ENCODE peak calls at places on chromosome 18, in ten cellular contexts. G is BE2C, M is choroid plexus epithelial cell, J is transverse colon, O is left ventricle myocardium inferior, D is GM12865, C is sigmoid colon, H is cardiac muscle cell, A is PC-3, Y is endodermal cell. L is an unnamed sample.

GRCh38 chr18:55988537-55988936 is 400.5 kb upstream of the TCF4 start:
- DNase-seq in H (no peak), G (no peak), O (no peak), M (peak; percentile 30), Y (no peak), C (no peak), J (no peak), D (no peak), A (no peak), L (no peak)

GRCh38 chr18:8254664-8255063 is 354.6 kb upstream of the RAB12 start:
- DNase-seq in Y (no peak), J (no peak), M (no peak), C (no peak), G (no peak), H (no peak), O (no peak), D (no peak), A (no peak), L (no peak)

GRCh38 chr18:4181882-4182568 is 273.1 kb downstream of the DLGAP1 start:
- DNase-seq in C (no peak), Y (peak; percentile 49), M (no peak), O (no peak), H (peak; percentile 38), D (peak; percentile 68), G (no peak), J (no peak), A (no peak), L (no peak)

GRCh38 chr18:10579079-10579867 is 53.4 kb downstream of the NAPG start:
- DNase-seq in M (peak; percentile 66), D (no peak), G (no peak), J (no peak), A (peak; percentile 80), C (no peak), H (no peak), O (no peak), Y (no peak), L (no peak)

GRCh38 chr18:9861933-9862332 is 23.8 kb upstream of the TXNDC2 start:
- DNase-seq in J (no peak), C (no peak), Y (no peak), D (peak; percentile 80), M (no peak), G (no peak), H (no peak), O (no peak), A (no peak), L (no peak)

GRCh38 chr18:14122099-14122498 is 10.1 kb downstream of the ZNF519 start:
- DNase-seq in M (no peak), G (no peak), C (no peak), A (no peak), Y (no peak), O (no peak), J (no peak), H (no peak), D (no peak), L (no peak)

GRCh38 chr18:49081511-49082146 is 130.9 kb upstream of the SMAD7 start:
- DNase-seq in A (no peak), Y (no peak), O (no peak), D (peak; percentile 30), G (no peak), H (no peak), M (peak; percentile 27), J (no peak), C (no peak), L (no peak)

GRCh38 chr18:59994357-59994756 is 94.6 kb downstream of the PMAIP1 start:
- DNase-seq in C (no peak), A (peak; percentile 53), J (no peak), O (no peak), Y (no peak), D (peak; percentile 56), G (peak; percentile 11), M (peak; percentile 45), H (peak; percentile 11), L (no peak)

GRCh38 chr18:8332286-8332685 is 277.0 kb upstream of the RAB12 start:
- DNase-seq in A (no peak), O (no peak), C (no peak), Y (no peak), M (peak; percentile 7), H (no peak), G (no peak), J (no peak), D (no peak), L (no peak)

GRCh38 chr18:3250237-3251107 is 2.9 kb downstream of the MYL12A start:
- DNase-seq in C (no peak), G (no peak), A (peak; percentile 75), D (peak; percentile 32), M (peak; percentile 84), Y (no peak), H (no peak), O (no peak), J (no peak), L (no peak)

GRCh38 chr18:9701604-9702324 is 6.3 kb upstream of the RAB31 start:
- DNase-seq in H (no peak), O (no peak), C (peak; percentile 63), Y (no peak), A (no peak), D (peak; percentile 43), J (no peak), G (no peak), M (no peak), L (no peak)

GRCh38 chr18:51603551-51603950 is 406.1 kb upstream of the MEX3C start:
- DNase-seq in A (no peak), J (no peak), H (peak; percentile 68), M (no peak), D (no peak), G (no peak), O (no peak), C (no peak), Y (no peak), L (no peak)

GRCh38 chr18:26407721-26408601 is 140.4 kb downstream of the KCTD1 start:
- DNase-seq in D (no peak), O (no peak), M (no peak), C (no peak), A (peak; percentile 17), H (no peak), J (no peak), Y (no peak), G (no peak), L (no peak)

GRCh38 chr18:71442830-71443229 is 1101.3 kb downstream of the CBLN2 start:
- DNase-seq in M (peak; percentile 50), O (no peak), D (no peak), H (no peak), G (peak; percentile 21), J (no peak), A (peak; percentile 44), C (no peak), Y (no peak), L (peak; percentile 4)

GRCh38 chr18:23826850-23827620 is 137.8 kb downstream of the LAMA3 start:
- DNase-seq in Y (no peak), J (no peak), D (no peak), C (no peak), G (no peak), O (no peak), A (no peak), H (no peak), M (no peak), L (no peak)

GRCh38 chr18:22290004-22290403 is 120.6 kb downstream of the GATA6 start:
- DNase-seq in O (no peak), H (no peak), A (no peak), J (no peak), C (no peak), G (no peak), D (no peak), Y (no peak), M (no peak), L (no peak)
- TF ChIP-seq CTCF in O (no peak), H (no peak), A (no peak), J (no peak), C (no peak), G (no peak), D (no peak), Y (no peak), M (no peak), L (no peak)

GRCh38 chr18:74935411-74935810 is 273.5 kb downstream of the PTGR3 start:
- DNase-seq in M (no peak), G (no peak), O (no peak), D (no peak), C (no peak), Y (no peak), A (peak; percentile 47), H (no peak), J (no peak), L (no peak)
- H3K4me3 ChIP-seq in M (no peak overlapping the region), G (no peak overlapping the region), O (no peak overlapping the region), D (no peak overlapping the region), C (no peak overlapping the region), Y (no peak overlapping the region), A (no peak overlapping the region), H (no peak overlapping the region), J (no peak overlapping the region), L (no peak overlapping the region)

GRCh38 chr18:63679820-63680606 is 18.3 kb upstream of the SERPINB3 start:
- DNase-seq in J (no peak), H (no peak), C (no peak), Y (no peak), D (no peak), M (no peak), O (no peak), A (no peak), G (no peak), L (no peak)

GRCh38 chr18:63677490-63678225 is 16.0 kb upstream of the SERPINB3 start:
- DNase-seq in C (no peak), J (no peak), Y (no peak), G (no peak), M (peak; percentile 49), D (no peak), A (peak; percentile 50), O (no peak), H (no peak), L (no peak)

GRCh38 chr18:63681449-63682381 is 20.0 kb upstream of the SERPINB3 start:
- DNase-seq in Y (no peak), D (no peak), H (no peak), A (peak; percentile 93), C (no peak), J (no peak), M (no peak), G (no peak), O (no peak), L (peak; percentile 99)

GRCh38 chr18:63676927-63677326 is 15.2 kb upstream of the SERPINB3 start:
- DNase-seq in M (no peak), D (no peak), J (no peak), Y (no peak), H (no peak), C (no peak), O (no peak), A (no peak), G (no peak), L (no peak)

DNA sequence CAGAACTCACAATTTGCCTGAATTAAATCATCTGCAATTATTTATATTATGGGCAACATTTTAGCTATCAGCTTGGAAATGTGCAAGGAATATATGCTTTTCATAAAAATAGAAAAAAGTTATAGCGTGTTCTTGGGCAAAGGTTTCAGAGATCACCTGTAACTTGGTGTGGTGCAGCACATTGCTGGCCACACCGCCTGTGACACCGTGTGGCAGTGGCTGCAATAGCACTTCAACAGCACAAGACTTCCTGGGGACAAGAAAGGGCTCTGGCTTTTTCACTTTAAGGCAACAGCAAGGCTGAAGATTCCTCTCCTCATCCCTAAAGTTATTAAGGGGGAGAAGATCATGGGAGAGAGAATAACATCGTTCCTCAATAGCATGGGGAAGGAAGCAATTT is 14.8 kb upstream of the SERPINB3 start:
- DNase-seq in C (no peak), A (peak; percentile 71), M (no peak), G (no peak), D (peak; percentile 48), H (peak; percentile 50), O (no peak), Y (peak; percentile 79), J (no peak), L (no peak)
- TF ChIP-seq CTCF in C (no peak), A (peak; percentile 88), M (no peak), G (no peak), D (peak; percentile 65), H (no peak), O (peak; percentile 28), Y (peak; percentile 79), J (peak; percentile 5), L (peak; percentile 90)

GRCh38 chr18:36132756-36133155 is 3.1 kb downstream of the ELP2 start:
- DNase-seq in J (no peak), Y (no peak), M (no peak), O (no peak), A (no peak), G (no peak), D (no peak), C (no peak), H (no peak), L (no peak)
- H3K4me3 ChIP-seq in J (no peak overlapping the region), Y (no peak overlapping the region), M (no peak overlapping the region), O (no peak overlapping the region), A (no peak overlapping the region), G (no peak overlapping the region), D (no peak overlapping the region), C (no peak overlapping the region), H (no peak overlapping the region), L (no peak overlapping the region)

L was measured in LNCaP clone FGC.